ENCODE peak calls at places on chromosomes 11 and 22, in ten cellular contexts. C is gastrocnemius medialis, K is GM13977, Y is coronary artery, V is fibroblast of pulmonary artery, L is sigmoid colon, O is body of pancreas, Q is epithelial cell of esophagus, N is tibial nerve, D is Calu3. M is an unnamed sample.
A peak's percentile ranks its signal among the peaks of the same experiment; 100 is the strongest.

GRCh38 chr11:9851366-9851765 is 187.5 kb downstream of the SWAP70 start:
- DNase-seq in D (no peak), C (no peak), Q (peak; percentile 42), V (peak; percentile 84), K (no peak), Y (no peak), L (no peak), N (no peak), O (no peak), M (no peak)

GRCh38 chr22:20509344-20510047 is 2.1 kb downstream of the MED15 start:
- DNase-seq in L (peak; percentile 89), N (peak; percentile 31), Y (peak; percentile 85), D (peak; percentile 79), O (peak; percentile 69), V (peak; percentile 95), C (peak; percentile 65), K (no peak), Q (peak; percentile 93), M (peak; percentile 84)

GRCh38 chr22:44686873-44687600 is 15.0 kb upstream of the PRR5 start:
- DNase-seq in C (no peak), D (no peak), O (no peak), V (peak; percentile 62), Q (peak; percentile 28), K (no peak), Y (no peak), L (no peak), N (no peak), M (no peak)

GRCh38 chr11:127451852-127452251 is 451.3 kb upstream of the KIRREL3 start:
- DNase-seq in D (no peak), V (no peak), Q (no peak), C (no peak), N (no peak), O (no peak), K (no peak), L (peak; percentile 73), Y (no peak), M (no peak)

GRCh38 chr11:88178211-88178610 is 3.0 kb upstream of the RAB38 start:
- DNase-seq in D (no peak), Q (no peak), L (no peak), O (no peak), V (peak; percentile 33), N (no peak), C (no peak), Y (no peak), K (no peak), M (no peak)

GRCh38 chr11:10438451-10438850 is 16.6 kb upstream of the AMPD3 start:
- DNase-seq in O (no peak), D (no peak), C (no peak), K (no peak), V (no peak), Q (peak; percentile 34), N (no peak), L (no peak), Y (no peak), M (no peak)

GRCh38 chr22:36439481-36440271 is 41.8 kb downstream of the TXN2 start:
- DNase-seq in O (peak; percentile 64), Y (no peak), Q (peak; percentile 79), N (no peak), V (peak; percentile 92), D (peak; percentile 52), K (no peak), C (no peak), L (peak; percentile 89), M (no peak)

GRCh38 chr11:90823446-90823845 is 600.6 kb upstream of the CHORDC1 start:
- DNase-seq in O (no peak), Q (peak; percentile 34), C (no peak), D (no peak), L (no peak), V (no peak), Y (no peak), N (no peak), K (no peak), M (no peak)

GRCh38 chr11:7160814-7161489 is 72.2 kb downstream of the RBMXL2 start:
- DNase-seq in K (no peak), L (no peak), V (no peak), N (no peak), C (no peak), Q (no peak), Y (no peak), O (no peak), D (no peak), M (no peak)

GRCh38 chr11:443542-444199 is 1.9 kb upstream of the ANO9 start:
- DNase-seq in K (no peak), C (no peak), Q (no peak), V (peak; percentile 13), O (no peak), Y (no peak), L (no peak), N (no peak), D (no peak), M (no peak)

GRCh38 chr11:17611503-17612220 is 64.6 kb downstream of the OTOG start:
- DNase-seq in C (no peak), K (no peak), Q (no peak), V (no peak), Y (peak; percentile 46), N (no peak), D (no peak), L (no peak), O (no peak), M (peak; percentile 24)

GRCh38 chr11:126172596-126173038 is 38.8 kb downstream of the RPUSD4 start:
- DNase-seq in V (peak; percentile 13), L (no peak), Q (no peak), O (no peak), Y (no peak), C (no peak), N (no peak), D (no peak), K (no peak), M (no peak)

GRCh38 chr11:43397251-43397650 is 38.5 kb downstream of the TTC17 start:
- DNase-seq in C (no peak), L (no peak), Q (no peak), Y (no peak), K (no peak), O (no peak), N (no peak), V (no peak), D (no peak), M (no peak)

GRCh38 chr11:10784229-10785145 is 24.2 kb downstream of the EIF4G2 start:
- DNase-seq in O (no peak), N (no peak), L (no peak), K (no peak), V (peak; percentile 58), D (no peak), Q (no peak), C (no peak), Y (no peak), M (no peak)

GRCh38 chr22:30004689-30005088 is 75.6 kb upstream of the HORMAD2 start:
- DNase-seq in L (no peak), V (no peak), D (no peak), K (no peak), Q (no peak), C (no peak), O (no peak), N (no peak), Y (no peak), M (no peak)

GRCh38 chr11:30497600-30497999 is 88.6 kb downstream of the MPPED2 start:
- DNase-seq in V (no peak), N (no peak), K (no peak), Y (no peak), C (no peak), D (no peak), O (no peak), L (no peak), Q (no peak), M (no peak)

GRCh38 chr11:132064987-132065620 is 694.7 kb downstream of the NTM start:
- DNase-seq in N (no peak), Y (no peak), K (no peak), O (no peak), Q (peak; percentile 94), L (no peak), C (no peak), D (no peak), V (peak; percentile 98), M (no peak)
- TF ChIP-seq CTCF in N (no peak), Y (no peak), K (no peak), O (no peak), Q (no peak), L (no peak), C (no peak), D (no peak), V (no peak), M (no peak)

DNA sequence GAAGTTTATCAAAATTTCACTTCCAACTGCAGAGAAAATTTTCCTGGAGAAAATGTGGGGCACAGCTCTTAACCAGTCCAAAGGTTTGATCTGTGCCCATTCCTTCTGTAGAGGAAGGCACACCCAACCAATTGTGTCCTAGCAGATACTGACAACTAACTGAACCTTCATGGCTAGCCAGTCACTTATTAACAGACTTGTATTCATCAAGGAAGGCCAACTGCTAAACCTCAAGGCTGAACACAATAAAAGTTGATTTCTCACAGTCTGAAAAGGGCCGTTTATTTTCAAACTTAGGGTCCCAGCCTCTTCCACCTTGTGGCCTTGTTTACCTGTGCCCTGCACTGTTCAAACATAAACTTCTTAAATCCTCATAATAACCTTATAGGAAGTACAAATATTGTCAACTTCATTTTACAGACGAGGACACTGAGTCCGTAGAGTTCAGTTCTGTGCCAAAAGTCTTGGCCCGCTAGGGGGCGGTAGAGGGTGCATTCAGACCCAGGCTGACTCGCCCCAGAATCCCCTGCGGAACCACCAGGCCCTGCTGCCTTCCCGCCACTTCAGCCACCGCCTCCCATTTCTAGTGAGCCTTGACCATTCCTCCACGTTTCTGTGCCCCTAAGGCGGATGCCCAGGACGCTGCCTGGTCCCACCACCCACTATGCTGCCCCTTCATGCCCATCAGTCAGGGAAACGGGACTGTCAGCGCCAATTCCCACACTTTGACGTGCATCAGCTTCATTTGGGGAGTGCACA is 19.3 kb downstream of the SYT13 start:
- DNase-seq in L (no peak), Q (no peak), C (no peak), N (no peak), V (no peak), D (peak; percentile 48), K (peak; percentile 40), O (no peak), Y (no peak), M (no peak)
- TF ChIP-seq CTCF in L (no peak), Q (peak; percentile 12), C (no peak), N (no peak), V (peak; percentile 17), D (peak; percentile 53), K (peak; percentile 37), O (no peak), Y (no peak), M (no peak)

DNA sequence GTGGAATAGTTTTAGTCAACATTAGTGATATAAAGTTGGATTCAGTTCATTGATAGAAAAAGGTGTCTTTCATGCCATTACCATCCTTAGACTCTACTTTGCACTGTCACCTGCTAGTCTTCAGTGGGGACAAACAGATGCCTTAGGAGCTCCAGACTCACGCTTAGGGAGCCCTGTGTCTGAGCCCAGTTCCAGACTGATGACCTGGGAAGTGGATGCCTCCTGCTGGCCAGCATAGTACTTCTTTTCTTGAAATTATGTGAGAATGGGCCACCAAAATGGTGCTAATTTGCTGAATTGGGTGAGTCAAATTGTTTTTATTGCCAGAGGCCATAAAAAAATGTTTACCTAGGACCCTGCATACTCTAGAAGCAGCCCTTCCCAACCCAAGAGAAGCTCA is 53.9 kb downstream of the NOX4 start:
- DNase-seq in O (no peak), L (no peak), K (no peak), D (no peak), V (no peak), Q (peak; percentile 4), N (no peak), C (no peak), Y (no peak), M (no peak)
- TF ChIP-seq CTCF in O (no peak), L (no peak), K (no peak), D (no peak), V (no peak), Q (peak; percentile 7), N (no peak), C (no peak), Y (no peak), M (no peak)

GRCh38 chr11:93020248-93021088 is 51.0 kb downstream of the MTNR1B start:
- DNase-seq in Y (no peak), Q (peak; percentile 97), C (no peak), D (no peak), N (no peak), O (no peak), L (no peak), V (peak; percentile 90), K (no peak), M (no peak)
- TF ChIP-seq CTCF in Y (no peak), Q (no peak), C (no peak), D (no peak), N (no peak), O (no peak), L (no peak), V (no peak), K (no peak), M (no peak)